ENCODE peak calls at places on chromosomes 6 and 20, in nine cellular contexts. Y is hepatocyte; F is CD8-positive, alpha-beta T cell; O is pancreas; X is body of pancreas; D is left ventricle myocardium inferior; M is heart left ventricle; H is right lobe of liver; N is upper lobe of right lung. V is an unnamed sample.

GRCh38 chr6:53894086-53894485 is 99.3 kb downstream of the LRRC1 start:
- DNase-seq in Y (peak; percentile 39), F (no peak), O (no peak), X (no peak), D (no peak), M (no peak), H (no peak), N (no peak), V (no peak)

GRCh38 chr6:82906951-82907350 is 158.7 kb downstream of the UBE3D start:
- DNase-seq in Y (peak; percentile 16), F (no peak), O (no peak), X (no peak), D (no peak), M (no peak), H (no peak), N (no peak), V (no peak)

GRCh38 chr20:62603021-62603906 is 39.0 kb upstream of the SLCO4A1 start:
- DNase-seq in Y (no peak), F (no peak), O (peak; percentile 87), X (peak; percentile 88), D (peak; percentile 59), M (peak; percentile 86), H (peak; percentile 81), N (peak; percentile 90), V (peak; percentile 62)

GRCh38 chr6:19830171-19830570 is 7.0 kb upstream of the ID4 start:
- DNase-seq in Y (peak; percentile 34), F (no peak), O (no peak), X (no peak), D (no peak), M (no peak), H (no peak), N (no peak), V (no peak)

GRCh38 chr20:14561733-14562132 is 224.3 kb upstream of the FLRT3 start:
- DNase-seq in Y (no peak), F (no peak), O (no peak), X (no peak), D (no peak), M (no peak), H (no peak), N (no peak), V (no peak)

GRCh38 chr6:159282351-159282750 is 113.2 kb downstream of the FNDC1 start:
- DNase-seq in Y (no peak), F (no peak), O (no peak), X (no peak), D (no peak), M (no peak), H (no peak), N (no peak), V (no peak)

GRCh38 chr20:53829086-53829703 is 235.6 kb upstream of the ZNF217 start:
- DNase-seq in Y (peak; percentile 76), F (no peak), O (no peak), X (peak; percentile 33), D (no peak), M (no peak), H (peak; percentile 15), N (no peak), V (no peak)

GRCh38 chr20:52305843-52306242 is 114.3 kb upstream of the ZFP64 start:
- DNase-seq in Y (no peak), F (no peak), O (no peak), X (no peak), D (no peak), M (no peak), H (no peak), N (no peak), V (no peak)

GRCh38 chr20:50682065-50682464 is 9.3 kb downstream of the RIPOR3 start:
- DNase-seq in Y (no peak), F (no peak), O (no peak), X (no peak), D (no peak), M (no peak), H (no peak), N (no peak), V (no peak)

GRCh38 chr20:40525356-40525755 is 163.7 kb downstream of the MAFB start:
- DNase-seq in Y (no peak), F (no peak), O (no peak), X (no peak), D (no peak), M (no peak), H (no peak), N (no peak), V (no peak)

GRCh38 chr20:58310291-58310782 is 822 bp downstream of the RAB22A start:
- DNase-seq in Y (peak; percentile 13), F (no peak), O (no peak), X (no peak), D (no peak), M (no peak), H (no peak), N (no peak), V (no peak)

GRCh38 chr6:47919875-47920274 is 138.0 kb downstream of the OPN5 start:
- DNase-seq in Y (no peak), F (no peak), O (no peak), X (no peak), D (no peak), M (no peak), H (no peak), N (no peak), V (no peak)

GRCh38 chr20:36848078-36848660 is 27.8 kb upstream of the TLDC2 start:
- DNase-seq in Y (peak; percentile 58), F (no peak), O (no peak), X (no peak), D (peak; percentile 57), M (no peak), H (no peak), N (no peak), V (no peak)

GRCh38 chr6:87590989-87591388 is 1.1 kb downstream of the ORC3 start:
- DNase-seq in Y (no peak), F (no peak), O (no peak), X (no peak), D (no peak), M (no peak), H (no peak), N (no peak), V (no peak)

GRCh38 chr6:87588756-87589407 is 905 bp downstream of the RARS2 start:
- DNase-seq in Y (no peak), F (no peak), O (no peak), X (no peak), D (no peak), M (no peak), H (no peak), N (no peak), V (no peak)

GRCh38 chr6:87590417-87590880 is 514 bp downstream of the ORC3 start:
- DNase-seq in Y (no peak), F (no peak), O (no peak), X (no peak), D (no peak), M (no peak), H (no peak), N (no peak), V (no peak)

GRCh38 chr6:87586371-87587077 is 3.3 kb downstream of the RARS2 start:
- DNase-seq in Y (no peak), F (no peak), O (no peak), X (no peak), D (no peak), M (no peak), H (no peak), N (no peak), V (no peak)

GRCh38 chr6:87589693-87590416 is at the start of the genes ORC3 and RARS2:
- DNase-seq in Y (peak; percentile 97), F (peak; percentile 85), O (peak; percentile 95), X (peak; percentile 96), D (peak; percentile 97), M (peak; percentile 99), H (peak; percentile 98), N (peak; percentile 98), V (peak; percentile 87)
- H3K27ac ChIP-seq in Y (peak within 1 kb of the TSS; percentile 94), F (peak within 1 kb of the TSS; percentile 60), O (peak within 1 kb of the TSS; percentile 78), X (peak within 1 kb of the TSS; percentile 81), D (peak within 1 kb of the TSS; percentile 82), M (peak within 1 kb of the TSS; percentile 42), H (peak within 1 kb of the TSS; percentile 71), N (peak within 1 kb of the TSS; percentile 92), V (peak within 1 kb of the TSS; percentile 64)

GRCh38 chr6:46469021-46469420 is 22.2 kb downstream of the RCAN2 start:
- DNase-seq in Y (no peak), F (no peak), O (no peak), X (no peak), D (no peak), M (no peak), H (no peak), N (no peak), V (no peak)
- H3K27ac ChIP-seq in Y (no peak overlapping the region), F (no peak overlapping the region), O (no peak overlapping the region), X (no peak overlapping the region), D (peak overlapping the region; percentile 53), M (no peak overlapping the region), H (no peak overlapping the region), N (no peak overlapping the region), V (peak overlapping the region; percentile 1)

GRCh38 chr6:105993341-105993740 is 92.8 kb upstream of the PRDM1 start:
- DNase-seq in Y (peak; percentile 32), F (no peak), O (no peak), X (no peak), D (no peak), M (no peak), H (no peak), N (no peak), V (no peak)

GRCh38 chr6:105994522-105995402 is 91.4 kb upstream of the PRDM1 start:
- DNase-seq in Y (peak; percentile 51), F (no peak), O (no peak), X (peak; percentile 47), D (peak; percentile 41), M (peak; percentile 85), H (peak; percentile 55), N (peak; percentile 83), V (no peak)

GRCh38 chr6:105992315-105992961 is 93.7 kb upstream of the PRDM1 start:
- DNase-seq in Y (peak; percentile 94), F (peak; percentile 73), O (peak; percentile 87), X (peak; percentile 87), D (peak; percentile 82), M (peak; percentile 92), H (peak; percentile 91), N (peak; percentile 92), V (no peak)

GRCh38 chr6:105993769-105994521 is 92.2 kb upstream of the PRDM1 start:
- DNase-seq in Y (peak; percentile 39), F (no peak), O (no peak), X (peak; percentile 34), D (peak; percentile 27), M (peak; percentile 71), H (peak; percentile 51), N (peak; percentile 70), V (no peak)

GRCh38 chr6:105995403-105995699 is 90.8 kb upstream of the PRDM1 start:
- DNase-seq in Y (no peak), F (no peak), O (no peak), X (no peak), D (no peak), M (no peak), H (no peak), N (no peak), V (no peak)
- H3K27ac ChIP-seq in Y (peak overlapping the region; percentile 88), F (no peak overlapping the region), O (peak overlapping the region; percentile 68), X (no peak overlapping the region), D (peak overlapping the region; percentile 75), M (no peak overlapping the region), H (no peak overlapping the region), N (no peak overlapping the region), V (no peak overlapping the region)

DNA sequence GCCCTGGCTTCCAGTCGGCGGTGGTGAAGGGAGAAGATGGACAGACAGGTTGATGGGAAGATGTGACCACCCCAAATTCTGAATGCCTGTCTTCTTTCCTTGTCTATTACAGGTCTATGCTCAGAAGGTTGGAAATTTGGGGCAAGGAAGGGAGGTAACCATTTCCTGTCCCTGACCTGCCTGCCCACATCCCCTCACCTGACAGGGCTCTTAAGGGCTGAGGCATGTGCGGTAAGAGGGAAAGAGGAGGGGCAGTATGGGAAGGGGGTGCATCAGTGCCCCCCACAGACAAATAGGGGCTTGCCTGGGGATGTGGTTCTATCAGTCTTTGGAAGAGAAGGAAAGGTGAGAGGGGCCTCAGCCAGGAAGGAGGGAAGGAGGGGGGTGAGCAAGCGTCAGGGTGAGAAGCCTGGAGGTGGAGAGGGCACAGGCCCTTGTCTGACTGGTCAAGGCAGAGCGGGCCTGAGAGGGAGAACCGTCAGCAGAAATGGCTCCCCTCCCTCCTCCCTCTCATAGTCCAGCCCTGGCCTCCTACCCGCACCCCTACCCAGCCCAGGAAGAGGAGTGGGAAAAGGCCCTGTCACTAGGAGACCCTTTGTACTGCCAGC is 104.5 kb upstream of the FOXP4 start:
- DNase-seq in Y (no peak), F (no peak), O (no peak), X (no peak), D (no peak), M (no peak), H (no peak), N (no peak), V (no peak)
- H3K27ac ChIP-seq in Y (no peak overlapping the region), F (no peak overlapping the region), O (no peak overlapping the region), X (no peak overlapping the region), D (no peak overlapping the region), M (no peak overlapping the region), H (no peak overlapping the region), N (no peak overlapping the region), V (no peak overlapping the region)